ENCODE peak calls at places on chromosomes 16 and 17, in four cellular contexts. L is GM12878, Z is SK-N-SH, N is H1. J is an unnamed sample.

GRCh38 chr16:86384980-86385379 is 125.3 kb upstream of the FOXF1 start:
- DNase-seq in L (no peak), Z (no peak), N (no peak), J (no peak)

GRCh38 chr17:42513686-42514085 is 22.4 kb upstream of the NAGLU start:
- DNase-seq in L (no peak), Z (no peak), N (no peak), J (no peak)

GRCh38 chr17:67569873-67570272 is 147.9 kb upstream of the NOL11 start:
- DNase-seq in L (peak; percentile 57), Z (no peak), N (no peak), J (no peak)

GRCh38 chr17:13561606-13562270 is 40.0 kb downstream of the HS3ST3A1 start:
- DNase-seq in L (no peak), Z (no peak), N (no peak), J (no peak)

GRCh38 chr16:55501549-55502322 is 7.1 kb upstream of the LPCAT2 start:
- DNase-seq in L (no peak), Z (peak; percentile 60), N (peak; percentile 66), J (peak; percentile 24)

GRCh38 chr16:85901110-85901509 is 2.1 kb downstream of the IRF8 start:
- DNase-seq in L (no peak), Z (no peak), N (no peak), J (no peak)

GRCh38 chr17:1490643-1491405 is 1.7 kb downstream of the MYO1C start:
- DNase-seq in L (no peak), Z (peak; percentile 90), N (peak; percentile 78), J (peak; percentile 69)

GRCh38 chr16:67137605-67138004 is 13.2 kb downstream of the B3GNT9 start:
- DNase-seq in L (no peak), Z (no peak), N (no peak), J (no peak)

GRCh38 chr17:77618173-77618572 is 340.3 kb upstream of the TNRC6C start:
- DNase-seq in L (no peak), Z (no peak), N (no peak), J (no peak)

GRCh38 chr17:8963665-8964258 is 1.7 kb downstream of the PIK3R5 start:
- DNase-seq in L (no peak), Z (no peak), N (no peak), J (no peak)

GRCh38 chr17:74465378-74466110 is 890 bp upstream of the CD300A start:
- DNase-seq in L (no peak), Z (no peak), N (no peak), J (no peak)

GRCh38 chr17:81956607-81957589 is 4.1 kb downstream of the NOTUM start:
- DNase-seq in L (no peak), Z (peak; percentile 67), N (no peak), J (no peak)
- TF ChIP-seq JUND in L (no peak), Z (no peak), N (no peak), J (no peak)

GRCh38 chr16:49528035-49528434 is 154.4 kb downstream of the C16orf78 start:
- DNase-seq in L (no peak), Z (peak; percentile 83), N (no peak), J (peak; percentile 5)

GRCh38 chr16:49527621-49528020 is 154.0 kb downstream of the C16orf78 start:
- DNase-seq in L (no peak), Z (peak; percentile 58), N (no peak), J (peak; percentile 22)

GRCh38 chr16:49528564-49529150 is 155.1 kb downstream of the C16orf78 start:
- DNase-seq in L (no peak), Z (peak; percentile 48), N (no peak), J (no peak)

GRCh38 chr16:49524578-49525315 is 151.1 kb downstream of the C16orf78 start:
- DNase-seq in L (no peak), Z (peak; percentile 92), N (no peak), J (no peak)

DNA sequence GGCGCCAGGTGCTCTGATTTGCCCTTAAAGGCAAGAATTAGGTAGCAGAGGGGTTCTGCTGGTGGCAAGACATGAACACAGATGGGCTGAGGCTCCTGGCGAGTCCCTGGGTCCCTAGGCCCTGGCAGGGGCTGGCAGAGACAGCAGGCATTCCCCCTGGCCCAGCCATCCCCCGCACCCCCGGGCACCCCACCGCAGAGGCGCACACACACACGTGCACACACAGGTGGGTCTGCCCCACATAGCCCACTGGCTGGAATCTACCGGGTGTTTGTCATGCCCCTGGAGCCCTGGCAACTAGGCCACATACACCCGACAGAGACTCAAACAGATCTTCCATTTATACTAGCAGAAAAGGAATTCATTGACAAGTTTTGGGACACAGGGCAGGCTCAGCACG is 153.4 kb downstream of the C16orf78 start:
- DNase-seq in L (no peak), Z (no peak), N (no peak), J (no peak)
- TF ChIP-seq NRF1 in L (no peak), Z (no peak), N (no peak), J (no peak)

DNA sequence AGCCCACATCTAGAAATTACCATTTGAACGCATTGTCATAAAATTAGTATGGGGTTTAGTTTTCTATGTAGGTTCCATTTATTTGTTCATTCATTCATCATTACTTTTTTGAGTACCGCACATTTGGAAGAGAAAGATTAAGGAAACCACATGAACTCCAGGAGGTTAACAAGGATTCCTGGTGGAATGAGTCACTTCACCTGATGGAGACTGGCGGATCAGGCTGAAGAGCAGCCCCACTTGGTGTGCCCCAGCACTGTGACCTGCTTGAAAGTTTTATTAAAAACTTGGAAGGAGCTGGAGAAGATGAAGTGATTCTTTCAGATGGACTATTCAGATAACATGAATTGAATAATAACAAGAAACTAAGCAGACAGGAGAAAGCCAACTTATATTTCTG is 293.6 kb upstream of the CDH11 start:
- DNase-seq in L (no peak), Z (no peak), N (no peak), J (no peak)
- TF ChIP-seq JUND in L (no peak), Z (peak; percentile 84), N (no peak), J (no peak)

GRCh38 chr17:39739020-39739884 is 1.5 kb downstream of the GRB7 start:
- DNase-seq in L (no peak), Z (peak; percentile 41), N (peak; percentile 88), J (peak; percentile 54)
- TF ChIP-seq NRF1 in L (no peak), Z (no peak), N (no peak), J (no peak)

GRCh38 chr17:62675260-62675659 is 47.8 kb downstream of the MRC2 start:
- DNase-seq in L (no peak), Z (no peak), N (no peak), J (no peak)

GRCh38 chr17:62672957-62673356 is 45.5 kb downstream of the MRC2 start:
- DNase-seq in L (no peak), Z (peak; percentile 56), N (no peak), J (no peak)

GRCh38 chr17:62674841-62675240 is 47.4 kb downstream of the MRC2 start:
- DNase-seq in L (no peak), Z (no peak), N (no peak), J (no peak)

GRCh38 chr17:62674363-62674739 is 46.9 kb downstream of the MRC2 start:
- DNase-seq in L (no peak), Z (no peak), N (no peak), J (no peak)

DNA sequence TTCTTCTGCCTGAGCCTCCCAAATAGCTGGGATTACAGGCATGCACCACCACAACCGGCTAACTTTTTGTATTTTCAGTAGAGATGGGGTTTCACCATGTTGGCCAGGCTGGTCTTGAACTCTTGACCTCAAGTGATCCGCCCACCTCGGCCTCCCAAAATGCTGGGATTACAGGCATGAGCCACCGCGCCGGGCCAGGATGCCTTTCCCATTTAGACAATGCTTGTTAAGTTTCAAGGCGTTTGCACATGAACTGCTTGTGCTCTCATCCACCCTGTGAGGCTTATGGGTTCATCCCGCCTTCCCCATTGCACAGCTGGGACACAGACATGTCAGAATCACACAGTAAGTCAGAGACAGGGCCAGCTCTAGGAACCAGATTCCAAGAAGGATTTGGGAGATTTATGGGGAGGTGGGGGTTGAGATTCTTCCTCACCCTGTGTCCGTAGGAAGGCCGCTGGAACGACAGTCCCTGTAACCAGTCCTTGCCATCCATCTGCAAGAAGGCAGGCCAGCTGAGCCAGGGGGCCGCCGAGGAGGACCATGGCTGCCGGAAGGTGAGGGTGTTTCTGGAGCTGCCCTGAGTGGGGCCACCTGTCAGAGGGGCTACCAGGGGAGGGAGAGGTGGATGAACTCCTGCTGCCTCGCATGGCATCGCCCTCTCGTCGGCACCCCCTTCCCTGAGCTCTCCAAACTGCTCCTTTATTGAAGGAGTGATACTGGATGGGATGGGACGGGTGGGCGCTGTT is 46.3 kb downstream of the MRC2 start:
- DNase-seq in L (no peak), Z (no peak), N (no peak), J (no peak)
- TF ChIP-seq JUND in L (no peak), Z (no peak), N (no peak), J (no peak)

GRCh38 chr16:78789556-78789955 is 690.1 kb downstream of the WWOX start:
- DNase-seq in L (no peak), Z (no peak), N (no peak), J (no peak)
- TF ChIP-seq NRF1 in L (no peak), Z (no peak), N (no peak), J (no peak)

J was measured in K562.